ENCODE peak calls at places on chromosome 7, in ten cellular contexts. O is hepatocyte, V is fibroblast of the aortic adventitia, T is Panc1, N is neural progenitor cell, P is fibroblast of mammary gland, G is psoas muscle, D is astrocyte of the cerebellum, A is WTC11, J is GM12865. L is an unnamed sample.

GRCh38 chr7:87300756-87301155 is 44.7 kb upstream of the CROT start:
- DNase-seq in V (no peak), J (no peak), D (no peak), P (no peak), O (no peak), A (no peak), G (no peak), T (no peak), N (no peak), L (no peak)

GRCh38 chr7:128166603-128167315 is 74.3 kb upstream of the LEP start:
- DNase-seq in O (peak), D (no peak), V (no peak), G (no peak), T (no peak), J (no peak), N (peak), P (no peak), A (peak), L (peak)

GRCh38 chr7:157686285-157686894 is 349.6 kb downstream of the DNAJB6 start:
- DNase-seq in O (no peak), P (no peak), N (peak), G (no peak), A (no peak), D (no peak), T (no peak), V (no peak), J (no peak), L (no peak)

GRCh38 chr7:103637726-103638125 is 191.7 kb upstream of the SLC26A5 start:
- DNase-seq in T (no peak), A (no peak), N (no peak), O (no peak), J (no peak), P (peak), G (no peak), V (peak), D (no peak), L (no peak)

GRCh38 chr7:157568785-157569584 is 232.2 kb downstream of the DNAJB6 start:
- DNase-seq in J (peak), A (peak), D (no peak), N (peak), P (peak), T (no peak), G (peak), V (no peak), O (peak), L (no peak)

GRCh38 chr7:2164646-2165045 is 68.1 kb downstream of the MAD1L1 start:
- DNase-seq in J (no peak), P (no peak), G (no peak), T (no peak), O (no peak), A (no peak), V (no peak), N (no peak), D (no peak), L (no peak)

GRCh38 chr7:144834516-144835165 is 1.2 kb downstream of the TPK1 start:
- DNase-seq in O (peak), N (no peak), G (no peak), A (no peak), T (no peak), J (peak), V (peak), P (peak), D (no peak), L (no peak)

GRCh38 chr7:50339990-50340500 is 35.5 kb downstream of the IKZF1 start:
- DNase-seq in D (no peak), O (no peak), T (no peak), N (no peak), J (peak), A (no peak), G (no peak), V (no peak), P (no peak), L (no peak)

GRCh38 chr7:48089415-48089975 is 430 bp downstream of the UPP1 start:
- DNase-seq in J (no peak), D (no peak), O (peak), T (no peak), V (no peak), N (no peak), G (peak), A (peak), P (no peak), L (no peak)

GRCh38 chr7:127383123-127383835 is 9.2 kb downstream of the ZNF800 start:
- DNase-seq in D (no peak), O (peak), P (peak), A (no peak), V (peak), J (no peak), G (no peak), N (no peak), T (peak), L (no peak)

GRCh38 chr7:151384352-151384697 is 25.5 kb downstream of the WDR86 start:
- DNase-seq in D (no peak), O (no peak), T (no peak), P (no peak), A (no peak), N (no peak), V (no peak), G (no peak), J (no peak), L (no peak)

GRCh38 chr7:24573008-24573553 is at the start of gene PALS2:
- DNase-seq in P (peak), O (peak), V (peak), N (peak), J (peak), G (peak), A (peak), D (no peak), T (no peak), L (peak)

GRCh38 chr7:126462405-126462804 is 790.3 kb downstream of the GRM8 start:
- DNase-seq in N (no peak), D (no peak), P (no peak), J (no peak), O (no peak), G (no peak), A (no peak), T (no peak), V (no peak), L (no peak)

GRCh38 chr7:85185355-85186082 is 1.3 kb downstream of the SEMA3D start:
- DNase-seq in P (peak), N (peak), T (no peak), O (peak), D (peak), V (peak), J (no peak), A (peak), G (peak), L (no peak)

GRCh38 chr7:101733713-101734475 is 83.5 kb upstream of the CUX1 start:
- DNase-seq in N (peak), V (peak), G (peak), A (peak), T (no peak), O (peak), D (no peak), J (peak), P (peak), L (no peak)

GRCh38 chr7:75734586-75735047 is 4.1 kb downstream of the HIP1 start:
- DNase-seq in N (peak), D (no peak), G (no peak), O (peak), V (no peak), P (peak), T (no peak), J (no peak), A (no peak), L (no peak)

GRCh38 chr7:114649689-114650088 is 235.1 kb downstream of the FOXP2 start:
- DNase-seq in O (no peak), D (no peak), T (no peak), J (no peak), V (no peak), N (no peak), A (no peak), P (no peak), G (no peak), L (no peak)

GRCh38 chr7:158555034-158555520 is 32.5 kb downstream of the PTPRN2 start:
- DNase-seq in A (peak), D (no peak), V (no peak), P (no peak), T (no peak), N (no peak), G (no peak), O (no peak), J (no peak), L (no peak)

GRCh38 chr7:29336851-29337627 is 142.5 kb downstream of the CHN2 start:
- DNase-seq in J (no peak), N (no peak), G (no peak), T (no peak), P (no peak), A (no peak), V (no peak), D (no peak), O (no peak), L (no peak)

GRCh38 chr7:117402109-117402508 is 25.2 kb downstream of the ASZ1 start:
- DNase-seq in J (no peak), D (no peak), O (no peak), G (no peak), V (peak), T (no peak), P (no peak), A (no peak), N (peak), L (no peak)

GRCh38 chr7:32167256-32167655 is 97.0 kb upstream of the PDE1C start:
- DNase-seq in G (no peak), O (no peak), J (no peak), T (no peak), N (no peak), D (no peak), A (no peak), P (no peak), V (no peak), L (no peak)

GRCh38 chr7:72924748-72925545 is at the start of gene POM121:
- DNase-seq in J (peak), O (peak), G (peak), P (peak), V (peak), T (peak), A (peak), N (peak), D (peak), L (peak)

GRCh38 chr7:52077571-52077970 is 761.0 kb upstream of the COBL start:
- DNase-seq in O (no peak), T (no peak), V (no peak), P (no peak), N (no peak), G (no peak), J (no peak), D (no peak), A (no peak), L (no peak)

GRCh38 chr7:103685646-103686418 is 239.8 kb upstream of the SLC26A5 start:
- DNase-seq in P (no peak), T (no peak), N (no peak), D (no peak), O (no peak), V (no peak), J (no peak), A (no peak), G (no peak), L (no peak)

GRCh38 chr7:17521437-17521836 is 223.0 kb downstream of the AHR start:
- DNase-seq in V (peak), D (no peak), T (no peak), J (no peak), N (no peak), A (no peak), P (peak), G (no peak), O (no peak), L (no peak)

GRCh38 chr7:102390697-102391484 is 5.3 kb upstream of the PRKRIP1 start:
- DNase-seq in A (peak), V (peak), O (peak), J (peak), G (peak), T (peak), P (peak), N (peak), D (peak), L (peak)

GRCh38 chr7:148624735-148625134 is 34.2 kb downstream of the C7orf33 start:
- DNase-seq in V (no peak), O (no peak), G (no peak), D (no peak), N (no peak), A (no peak), T (no peak), P (peak), J (no peak), L (no peak)

GRCh38 chr7:39357648-39358047 is 208.6 kb upstream of the YAE1 start:
- DNase-seq in G (no peak), A (peak), O (no peak), V (no peak), D (no peak), J (no peak), P (no peak), T (no peak), N (peak), L (no peak)
- TF ChIP-seq CTCF in G (no peak), A (peak), O (peak), V (peak), D (peak), J (peak), P (peak), T (peak), N (peak), L (peak)

GRCh38 chr7:78924581-78924980 is 528.9 kb downstream of the MAGI2 start:
- DNase-seq in V (peak), G (no peak), A (no peak), T (no peak), D (peak), J (peak), N (peak), P (peak), O (peak), L (no peak)
- TF ChIP-seq CTCF in V (peak), G (peak), A (peak), T (no peak), D (peak), J (peak), N (peak), P (peak), O (peak), L (peak)

DNA sequence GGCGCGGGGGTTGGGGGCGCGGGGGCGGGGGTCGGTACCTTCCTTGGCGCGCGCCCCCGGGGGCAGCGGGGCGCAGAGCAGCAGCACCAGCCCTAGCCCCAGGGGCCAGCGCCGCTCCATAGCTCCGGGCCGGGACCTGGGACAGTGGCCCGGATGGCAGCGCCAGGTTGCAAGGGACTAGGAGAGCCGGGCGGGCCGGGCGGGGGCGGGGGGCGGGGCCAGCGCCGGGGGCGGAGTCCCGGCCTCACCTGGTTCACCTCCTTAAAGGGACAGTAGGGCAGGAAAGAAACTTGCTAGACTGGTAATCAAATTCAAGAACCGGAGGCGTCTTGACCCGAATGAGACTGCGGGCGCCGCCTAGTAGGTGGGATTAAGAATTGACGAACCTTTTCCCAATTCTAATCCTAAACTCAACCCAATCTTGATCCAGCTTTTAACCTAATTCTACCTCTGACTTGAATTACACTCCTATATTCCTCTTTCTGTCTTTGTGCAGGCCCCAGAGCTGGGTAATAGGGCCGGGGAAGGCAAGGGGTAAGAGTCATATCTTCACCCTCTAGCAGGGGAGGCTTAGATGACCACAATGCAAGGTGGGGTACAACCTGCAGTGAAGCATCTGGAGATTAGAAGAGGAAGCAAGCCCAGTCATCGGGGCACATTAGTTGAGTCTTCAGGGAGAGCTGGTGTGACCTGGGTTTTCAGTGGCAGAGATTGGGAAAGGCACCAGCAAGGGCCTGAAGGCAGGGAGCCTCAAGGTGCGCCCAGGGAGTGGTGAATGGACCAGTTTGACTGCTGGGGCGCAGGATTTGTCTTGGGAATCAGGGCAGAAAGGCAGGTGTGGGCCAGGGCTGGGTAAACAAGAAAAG is at the start of gene EPHA1:
- DNase-seq in N (peak), P (no peak), V (no peak), T (no peak), J (no peak), G (no peak), A (peak), D (no peak), O (peak), L (no peak)
- TF ChIP-seq CTCF in N (peak), P (peak), V (peak), T (peak), J (no peak), G (no peak), A (peak), D (peak), O (peak), L (peak)

GRCh38 chr7:100600222-100601038 is 1.7 kb upstream of the PCOLCE start:
- DNase-seq in T (no peak), P (no peak), D (no peak), A (peak), G (peak), O (no peak), V (no peak), J (no peak), N (peak), L (no peak)
- TF ChIP-seq CTCF in T (no peak), P (no peak), D (no peak), A (no peak), G (no peak), O (no peak), V (no peak), J (peak), N (peak), L (peak)

GRCh38 chr7:100049441-100050291 is at the start of gene ZSCAN21:
- DNase-seq in V (peak), D (peak), O (peak), P (peak), J (peak), T (peak), A (peak), G (peak), N (peak), L (peak)

GRCh38 chr7:100048680-100049079 is 894 bp upstream of the ZSCAN21 start:
- DNase-seq in T (no peak), N (no peak), V (no peak), P (no peak), O (no peak), G (no peak), J (no peak), D (no peak), A (no peak), L (no peak)

GRCh38 chr7:100057006-100057405 is 7.4 kb downstream of the ZSCAN21 start:
- DNase-seq in A (no peak), G (no peak), P (no peak), D (no peak), J (no peak), N (no peak), V (no peak), T (no peak), O (no peak), L (no peak)

GRCh38 chr7:100051611-100052010 is 2.0 kb downstream of the ZSCAN21 start:
- DNase-seq in V (no peak), P (no peak), G (no peak), A (no peak), T (no peak), N (no peak), D (no peak), O (no peak), J (no peak), L (no peak)

DNA sequence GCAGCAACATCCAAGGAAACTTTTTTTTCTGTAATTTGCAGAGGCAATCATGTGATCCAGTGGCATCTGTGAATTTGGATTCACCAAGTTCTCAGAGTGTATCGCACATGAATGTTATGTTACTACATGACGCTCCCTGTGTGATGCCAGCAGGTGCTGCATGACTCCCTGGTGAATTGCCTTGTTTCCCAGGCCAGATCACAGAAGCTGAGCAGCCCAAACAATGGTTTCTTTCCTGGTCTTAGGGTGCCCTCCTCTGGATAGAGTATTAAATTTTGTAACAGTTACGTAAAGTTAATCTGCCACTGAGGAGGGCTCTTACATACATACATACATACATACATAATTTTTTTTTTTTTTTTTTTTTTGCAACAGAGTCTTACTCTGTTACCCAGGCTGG is 3.6 kb downstream of the ZSCAN21 start:
- DNase-seq in O (peak), D (peak), A (no peak), T (peak), N (peak), P (peak), J (peak), G (peak), V (peak), L (peak)
- TF ChIP-seq CTCF in O (peak), D (peak), A (no peak), T (no peak), N (no peak), P (peak), J (no peak), G (no peak), V (peak), L (peak)

GRCh38 chr7:3549598-3549997 is 248.5 kb downstream of the SDK1 start:
- DNase-seq in O (no peak), A (no peak), J (no peak), V (no peak), N (no peak), D (no peak), T (no peak), P (no peak), G (no peak), L (no peak)

GRCh38 chr7:3548815-3549214 is 247.8 kb downstream of the SDK1 start:
- DNase-seq in D (no peak), O (no peak), T (no peak), V (no peak), J (no peak), P (no peak), G (no peak), A (no peak), N (no peak), L (no peak)

GRCh38 chr7:3544202-3544601 is 243.2 kb downstream of the SDK1 start:
- DNase-seq in O (no peak), A (peak), V (no peak), P (no peak), G (no peak), N (peak), J (no peak), T (no peak), D (no peak), L (no peak)
- TF ChIP-seq CTCF in O (no peak), A (no peak), V (no peak), P (no peak), G (no peak), N (peak), J (no peak), T (peak), D (no peak), L (no peak)

GRCh38 chr7:150378115-150378852 is 846 bp upstream of the ZNF775 start:
- DNase-seq in N (peak), G (peak), O (peak), A (peak), D (no peak), P (peak), T (no peak), V (peak), J (peak), L (no peak)
- TF ChIP-seq CTCF in N (peak), G (no peak), O (peak), A (no peak), D (peak), P (peak), T (no peak), V (no peak), J (peak), L (peak)

GRCh38 chr7:443279-443833 is 76.3 kb downstream of the PDGFA start:
- DNase-seq in D (no peak), N (no peak), G (no peak), V (no peak), O (no peak), J (no peak), A (no peak), P (no peak), T (no peak), L (no peak)

GRCh38 chr7:445020-445419 is 74.6 kb downstream of the PDGFA start:
- DNase-seq in N (no peak), O (no peak), A (no peak), J (no peak), G (no peak), D (no peak), T (no peak), P (no peak), V (no peak), L (no peak)

GRCh38 chr7:446289-446935 is 73.2 kb downstream of the PDGFA start:
- DNase-seq in J (no peak), T (no peak), G (no peak), A (no peak), N (no peak), P (no peak), D (no peak), O (no peak), V (no peak), L (no peak)

GRCh38 chr7:445563-446288 is 73.9 kb downstream of the PDGFA start:
- DNase-seq in N (no peak), J (no peak), D (no peak), T (no peak), V (no peak), G (no peak), A (no peak), O (no peak), P (no peak), L (no peak)

DNA sequence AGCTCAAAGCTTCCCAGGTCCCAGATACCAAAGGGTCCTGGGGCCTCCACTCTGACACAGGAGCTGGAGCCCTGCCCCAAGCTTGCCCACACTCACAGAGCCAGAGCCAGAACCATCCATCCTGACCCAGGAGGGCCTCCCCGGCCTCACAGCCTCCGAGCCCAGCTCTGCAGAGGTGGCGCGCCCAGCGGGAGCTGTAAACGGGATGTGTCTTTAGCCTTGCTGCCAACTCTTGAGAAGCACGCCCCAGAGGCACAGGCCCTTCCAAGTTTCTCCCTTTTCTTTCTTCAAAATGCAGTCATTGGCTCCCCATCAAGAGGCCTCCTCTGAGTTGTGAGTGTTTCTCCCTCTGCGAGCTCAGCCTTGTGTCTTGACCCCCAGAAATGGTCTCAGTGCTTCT is 75.0 kb downstream of the PDGFA start:
- DNase-seq in J (no peak), V (peak), D (no peak), A (no peak), P (no peak), N (no peak), G (no peak), T (no peak), O (no peak), L (no peak)
- TF ChIP-seq CTCF in J (no peak), V (no peak), D (no peak), A (no peak), P (no peak), N (no peak), G (no peak), T (no peak), O (no peak), L (no peak)